ENCODE peak calls at places on chromosomes 16 and 17, in four cellular contexts. F, K, W and L are unnamed samples.

GRCh38 chr16:12976936-12977335 is 75.5 kb downstream of the SHISA9 start:
- DNase-seq in F (no peak), K (no peak), W (no peak), L (no peak)

GRCh38 chr16:56753410-56753809 is 23.5 kb downstream of the NUP93 start:
- DNase-seq in W (no peak), K (no peak), F (no peak), L (no peak)

GRCh38 chr17:8189041-8189710 is 804 bp downstream of the BORCS6 start:
- DNase-seq in K (no peak), F (no peak), W (no peak), L (no peak)

GRCh38 chr17:5694507-5694906 is 110.2 kb upstream of the NLRP1 start:
- DNase-seq in F (no peak), K (no peak), W (peak), L (no peak)

GRCh38 chr17:66691644-66692500 is 143.0 kb upstream of the CACNG5 start:
- DNase-seq in F (no peak), W (no peak), K (no peak), L (no peak)

GRCh38 chr16:29913514-29913913 is 12.5 kb downstream of the KCTD13 start:
- DNase-seq in F (no peak), K (no peak), W (no peak), L (no peak)

GRCh38 chr16:80994451-80994850 is 12.2 kb downstream of the CMC2 start:
- DNase-seq in W (no peak), F (no peak), K (no peak), L (no peak)

GRCh38 chr16:77295896-77296295 is 96.7 kb downstream of the SYCE1L start:
- DNase-seq in W (no peak), F (no peak), K (no peak), L (no peak)

GRCh38 chr17:1592751-1593629 is 30.4 kb upstream of the PITPNA start:
- DNase-seq in W (peak), K (peak), F (no peak), L (no peak)

GRCh38 chr17:69712801-69713311 is 298.4 kb downstream of the MAP2K6 start:
- DNase-seq in F (no peak), K (no peak), W (no peak), L (no peak)

GRCh38 chr16:88748364-88748763 is 36.7 kb downstream of the PIEZO1 start:
- DNase-seq in F (no peak), W (no peak), K (no peak), L (no peak)

GRCh38 chr17:49000943-49001342 is 3.8 kb downstream of the IGF2BP1 start:
- DNase-seq in W (no peak), K (no peak), F (no peak), L (no peak)

GRCh38 chr17:2084129-2084765 is 29.3 kb downstream of the HIC1 start:
- DNase-seq in W (peak), F (no peak), K (no peak), L (peak)

GRCh38 chr16:25691519-25692091 is at the start of gene HS3ST4:
- DNase-seq in F (no peak), K (no peak), W (no peak), L (peak)

DNA sequence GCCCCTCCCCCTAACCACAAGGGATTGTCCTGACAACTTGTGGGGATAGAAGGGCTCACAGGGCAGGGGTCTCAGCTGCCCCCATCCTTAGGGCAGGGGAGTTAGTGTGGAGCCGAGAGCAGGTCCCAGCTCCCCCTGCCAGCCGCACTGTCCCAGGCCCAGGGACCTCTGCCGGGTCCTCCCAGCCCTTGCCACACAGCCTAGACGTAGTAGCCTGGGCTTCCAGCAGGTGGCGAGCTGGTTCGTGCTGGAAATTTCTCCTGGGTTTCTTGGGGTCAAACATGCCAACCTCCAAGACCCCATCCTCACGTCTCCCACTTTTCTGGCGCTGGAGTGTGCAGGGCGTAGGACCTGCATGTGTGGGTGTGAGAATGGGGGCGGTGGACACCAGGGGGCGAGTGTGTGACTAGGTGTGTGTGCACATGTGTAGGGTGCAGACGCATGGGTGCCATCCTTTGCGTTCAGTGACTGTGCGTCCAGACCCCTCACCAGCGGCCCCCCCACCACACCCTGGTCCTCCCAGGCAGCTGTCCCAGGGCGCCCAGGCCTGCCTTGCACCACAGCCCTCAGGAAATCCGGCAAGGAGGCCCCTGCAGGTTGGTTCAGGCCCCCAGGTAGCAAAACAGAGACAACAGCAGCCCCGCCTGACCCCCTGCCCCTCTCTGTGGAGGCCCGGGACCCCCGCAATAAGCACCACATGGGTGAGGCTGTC is 29.5 kb downstream of the SBK1 start:
- DNase-seq in W (peak), F (no peak), K (no peak), L (peak)
- TF ChIP-seq NRF1 in W (no peak), F (no peak), K (no peak), L (no peak)

DNA sequence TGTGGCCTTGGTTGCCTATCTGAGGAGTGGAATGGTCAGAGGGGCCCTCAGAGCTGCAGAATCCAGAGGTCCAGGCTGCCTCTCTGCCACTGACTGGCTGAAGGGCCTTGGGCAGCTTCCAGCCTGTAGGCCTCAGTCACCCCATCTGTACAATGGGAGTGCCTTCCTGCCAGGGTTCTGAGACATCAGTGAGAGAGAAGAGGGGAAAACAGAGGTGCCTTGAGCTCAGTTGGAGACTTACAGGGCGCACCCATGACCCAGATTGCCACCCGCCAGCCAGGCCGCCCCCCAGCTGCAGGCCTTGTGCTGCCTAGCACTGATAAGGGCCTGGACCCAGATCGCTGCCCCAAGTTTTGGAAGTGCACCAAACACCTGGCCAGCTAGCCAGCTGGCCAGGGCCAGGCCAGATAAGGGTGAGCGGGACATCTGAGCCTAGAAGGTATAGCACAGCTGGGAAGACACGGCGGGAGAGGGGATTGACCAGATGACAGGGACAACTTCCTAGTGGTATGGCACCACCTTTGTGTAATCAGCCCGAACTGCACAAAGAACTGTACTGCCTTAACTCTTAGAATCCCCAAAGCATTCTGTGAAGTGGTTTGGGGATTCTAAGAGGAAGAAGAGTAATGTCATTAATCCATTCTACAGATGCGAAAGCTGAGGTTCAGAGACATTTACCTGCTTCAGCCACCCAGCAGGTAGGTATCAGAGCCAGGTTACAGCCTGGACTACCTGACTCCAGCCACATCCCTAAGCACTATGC is 1.4 kb downstream of the SLC4A1 start:
- DNase-seq in F (no peak), K (no peak), W (peak), L (peak)
- TF ChIP-seq NRF1 in F (no peak), K (no peak), W (no peak), L (no peak)

GRCh38 chr17:72530409-72530808 is 409.6 kb downstream of the SOX9 start:
- DNase-seq in F (no peak), W (no peak), K (no peak), L (no peak)
- TF ChIP-seq NRF1 in F (no peak), W (no peak), K (no peak), L (no peak)

DNA sequence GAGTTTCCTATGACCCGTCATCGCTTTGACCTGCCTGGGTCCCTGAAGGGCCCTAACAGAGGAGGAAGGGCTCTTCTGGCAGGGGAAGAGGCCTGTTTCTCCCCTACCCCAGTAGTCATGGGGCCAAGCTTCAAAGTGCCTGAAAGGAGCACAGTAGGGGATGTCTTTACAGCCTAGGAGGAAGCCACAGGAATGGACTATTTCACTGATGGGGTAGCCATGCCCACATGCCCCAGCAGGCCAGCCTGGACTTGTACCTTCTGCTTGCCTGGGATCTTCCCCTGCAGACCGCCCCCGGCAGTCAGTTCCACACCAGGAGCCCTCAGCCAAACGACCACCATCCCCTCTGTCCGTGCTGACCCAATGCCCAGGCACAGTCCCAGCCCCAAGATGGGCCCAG is 41.8 kb upstream of the PEMT start:
- DNase-seq in W (no peak), K (no peak), F (no peak), L (no peak)
- TF ChIP-seq NRF1 in W (no peak), K (no peak), F (no peak), L (no peak)